ENCODE peak calls at places on chromosomes 5 and 9, in ten cellular contexts. C is body of pancreas; H is hypothalamus; N is effector memory CD4-positive, alpha-beta T cell; K is T-helper 1 cell; R is GM23338; V is neural crest cell; J is AG04450; P is glutamatergic neuron; W is mucosa of gallbladder. U is an unnamed sample.

GRCh38 chr5:56384186-56384585 is 151.1 kb upstream of the ANKRD55 start:
- DNase-seq in W (no peak), J (no peak), R (no peak), H (no peak), P (no peak), V (no peak), K (no peak), N (no peak), C (no peak), U (no peak)

GRCh38 chr5:135437796-135438560 is 9.2 kb downstream of the DCANP1 start:
- DNase-seq in C (peak; percentile 46), P (no peak), V (no peak), H (no peak), W (peak; percentile 85), R (no peak), N (no peak), J (peak; percentile 92), K (no peak), U (no peak)

GRCh38 chr5:175652741-175653663 is 4.9 kb upstream of the HRH2 start:
- DNase-seq in R (no peak), W (no peak), K (peak; percentile 23), C (no peak), J (no peak), V (no peak), P (no peak), H (no peak), N (peak; percentile 65), U (no peak)

GRCh38 chr5:82336566-82337351 is 58.6 kb upstream of the RPS23 start:
- DNase-seq in P (no peak), N (no peak), K (no peak), C (no peak), J (no peak), R (no peak), H (no peak), V (no peak), W (no peak), U (no peak)

GRCh38 chr9:129864991-129865647 is 29.9 kb downstream of the USP20 start:
- DNase-seq in C (no peak), N (no peak), J (no peak), V (no peak), R (no peak), P (no peak), W (no peak), H (no peak), K (no peak), U (peak; percentile 29)

GRCh38 chr5:61625682-61626620 is 293.9 kb downstream of the ZSWIM6 start:
- DNase-seq in H (peak; percentile 64), K (no peak), C (peak; percentile 72), J (no peak), W (peak; percentile 68), N (no peak), P (peak; percentile 62), V (peak; percentile 54), R (peak; percentile 81), U (peak; percentile 94)

GRCh38 chr9:7164440-7165349 is 406.9 kb downstream of the KDM4C start:
- DNase-seq in K (no peak), N (no peak), H (no peak), P (no peak), C (no peak), W (no peak), R (no peak), J (no peak), V (no peak), U (no peak)

GRCh38 chr5:114055318-114055788 is 306.5 kb upstream of the KCNN2 start:
- DNase-seq in H (peak; percentile 31), V (peak; percentile 63), K (no peak), N (no peak), P (peak; percentile 85), R (peak; percentile 88), C (peak; percentile 78), W (peak; percentile 12), J (peak; percentile 6), U (peak; percentile 72)

GRCh38 chr9:83503881-83504280 is 34.3 kb downstream of the FRMD3 start:
- DNase-seq in R (no peak), J (no peak), H (no peak), W (no peak), C (no peak), K (no peak), N (no peak), P (no peak), V (no peak), U (no peak)

GRCh38 chr9:35844628-35845301 is 15.7 kb downstream of the TMEM8B start:
- DNase-seq in H (no peak), K (no peak), V (no peak), C (peak; percentile 32), W (peak; percentile 79), R (peak; percentile 64), N (peak; percentile 22), J (peak; percentile 77), P (no peak), U (no peak)

GRCh38 chr9:70409280-70409679 is 5.2 kb downstream of the KLF9 start:
- DNase-seq in H (no peak), R (no peak), C (no peak), W (no peak), P (no peak), J (no peak), K (no peak), N (no peak), V (no peak), U (no peak)